ENCODE peak calls at places on chromosome 18, in four cellular contexts. U is NCI-H345, L is ELR, O is NCI-H460. K is an unnamed sample.

GRCh38 chr18:76788571-76789317 is 33.6 kb upstream of the ZNF236 start:
- DNase-seq in U (no peak), L (no peak), O (no peak), K (no peak)

GRCh38 chr18:49858309-49859005 is 45.1 kb upstream of the ACAA2 start:
- DNase-seq in U (peak; percentile 63), L (peak; percentile 75), O (peak; percentile 56), K (peak; percentile 84)

GRCh38 chr18:54983041-54983686 is 23.9 kb upstream of the CCDC68 start:
- DNase-seq in U (peak; percentile 33), L (peak; percentile 84), O (peak; percentile 69), K (peak; percentile 52)

GRCh38 chr18:48999569-48999968 is 48.8 kb upstream of the SMAD7 start:
- DNase-seq in U (no peak), L (no peak), O (no peak), K (no peak)

GRCh38 chr18:22831441-22831904 is 101.7 kb upstream of the RBBP8 start:
- DNase-seq in U (no peak), L (peak; percentile 61), O (no peak), K (peak; percentile 83)

GRCh38 chr18:60485207-60485606 is 112.6 kb upstream of the MC4R start:
- DNase-seq in U (no peak), L (no peak), O (no peak), K (no peak)

GRCh38 chr18:78977627-78978271 is 1.9 kb upstream of the SALL3 start:
- DNase-seq in U (no peak), L (no peak), O (no peak), K (no peak)

GRCh38 chr18:37476182-37476581 is 89.4 kb downstream of the CELF4 start:
- DNase-seq in U (peak; percentile 37), L (peak; percentile 26), O (no peak), K (peak; percentile 68)